ENCODE peak calls at places on chromosomes 5 and 9, in five cellular contexts. H, Z, T, V and J are unnamed samples.

GRCh38 chr5:138998521-138998920 is 123.4 kb upstream of the LRRTM2 start:
- DNase-seq in H (no peak), Z (no peak), T (no peak), V (no peak), J (no peak)

GRCh38 chr5:139251281-139251687 is 42.3 kb upstream of the MATR3 start:
- DNase-seq in Z (peak; percentile 67), V (peak; percentile 57), T (peak; percentile 58), H (no peak), J (no peak)

GRCh38 chr5:163408311-163408923 is 29.0 kb upstream of the CCNG1 start:
- DNase-seq in H (peak; percentile 76), Z (peak; percentile 69), T (peak; percentile 69), V (peak; percentile 63), J (peak; percentile 49)

GRCh38 chr5:369151-369939 is 47.8 kb downstream of the AHRR start:
- DNase-seq in H (no peak), T (peak; percentile 15), Z (peak; percentile 8), V (no peak), J (no peak)

GRCh38 chr9:132046456-132046855 is 33.2 kb downstream of the MED27 start:
- DNase-seq in V (no peak), T (no peak), H (no peak), Z (no peak), J (no peak)

GRCh38 chr9:101028346-101029299 is at the start of gene PLPPR1:
- DNase-seq in H (peak; percentile 31), T (peak; percentile 76), V (peak; percentile 78), Z (no peak), J (no peak)

GRCh38 chr9:132055756-132056155 is 23.9 kb downstream of the MED27 start:
- DNase-seq in Z (no peak), H (no peak), T (no peak), V (no peak), J (no peak)

GRCh38 chr5:120538644-120539043 is 74.5 kb downstream of the PRR16 start:
- DNase-seq in T (no peak), H (no peak), Z (no peak), V (no peak), J (no peak)

GRCh38 chr9:33132249-33132772 is 34.8 kb downstream of the B4GALT1 start:
- DNase-seq in H (no peak), V (peak; percentile 24), T (no peak), Z (no peak), J (no peak)

GRCh38 chr9:84819446-84819845 is 149.9 kb downstream of the NTRK2 start:
- DNase-seq in H (no peak), T (no peak), Z (no peak), V (no peak), J (no peak)

GRCh38 chr9:78826521-78826920 is 529.6 kb downstream of the PSAT1 start:
- DNase-seq in T (no peak), Z (no peak), V (no peak), H (no peak), J (no peak)

GRCh38 chr5:137148128-137148527 is 351.0 kb downstream of the SPOCK1 start:
- DNase-seq in V (peak; percentile 56), T (no peak), Z (no peak), H (no peak), J (no peak)

GRCh38 chr5:58751222-58751621 is 168.3 kb downstream of the RAB3C start:
- DNase-seq in Z (no peak), T (no peak), H (no peak), V (peak; percentile 82), J (no peak)

GRCh38 chr5:133931546-133931945 is 36.9 kb downstream of the C5orf15 start:
- DNase-seq in T (no peak), Z (no peak), V (no peak), H (no peak), J (no peak)

GRCh38 chr9:134321571-134321930 is 4.7 kb upstream of the RXRA start:
- DNase-seq in H (peak; percentile 29), T (no peak), Z (no peak), V (no peak), J (no peak)

GRCh38 chr5:168447748-168448147 is 38.5 kb upstream of the RARS1 start:
- DNase-seq in Z (no peak), H (peak; percentile 35), T (no peak), V (no peak), J (no peak)

GRCh38 chr5:87845734-87846133 is 422.9 kb downstream of the TMEM161B start:
- DNase-seq in V (no peak), T (no peak), Z (no peak), H (no peak), J (no peak)

GRCh38 chr5:149543361-149544198 is 7.7 kb downstream of the CSNK1A1 start:
- DNase-seq in T (no peak), Z (no peak), V (peak; percentile 58), H (no peak), J (no peak)
- H3K36me3 ChIP-seq in T (no peaks in the 10 kb centered on the region), Z (peaks cover 88% of the 10 kb centered on the region), V (peaks cover 14% of the 10 kb centered on the region), H (no peaks in the 10 kb centered on the region), J (peaks cover 19% of the 10 kb centered on the region)

GRCh38 chr9:81814794-81815464 is 113.3 kb upstream of the SPATA31D4 start:
- DNase-seq in H (no peak), Z (peak; percentile 52), T (no peak), V (peak; percentile 61), J (no peak)

GRCh38 chr9:81815781-81816180 is 112.4 kb upstream of the SPATA31D4 start:
- DNase-seq in H (no peak), Z (no peak), V (no peak), T (no peak), J (no peak)

GRCh38 chr9:81819859-81820546 is 108.2 kb upstream of the SPATA31D4 start:
- DNase-seq in H (peak; percentile 49), V (no peak), Z (no peak), T (no peak), J (no peak)

DNA sequence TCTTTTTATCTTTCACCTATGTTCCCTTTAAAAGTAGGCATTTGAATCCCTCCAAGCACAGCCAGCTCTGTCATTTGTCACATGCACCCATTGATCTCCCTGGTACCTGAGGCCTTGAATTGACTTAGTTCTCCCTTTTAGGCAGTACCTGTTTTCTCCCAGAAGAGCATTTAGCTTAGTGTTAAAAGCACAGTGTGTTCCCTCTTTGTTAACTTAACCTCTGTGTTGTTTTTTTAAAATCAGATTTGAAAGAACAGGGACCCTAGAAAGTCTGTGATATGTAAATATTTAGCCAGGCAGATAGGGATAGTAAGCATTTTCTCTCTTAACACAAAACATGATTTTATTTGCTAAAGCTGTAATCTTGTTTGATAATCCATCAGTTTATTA is 113.8 kb upstream of the SPATA31D4 start:
- DNase-seq in T (no peak), Z (no peak), H (no peak), V (no peak), J (no peak)
- H3K4me3 ChIP-seq in T (no peak overlapping the region), Z (no peak overlapping the region), H (no peak overlapping the region), V (no peak overlapping the region), J (no peak overlapping the region)

GRCh38 chr9:98080780-98081179 is 24.2 kb downstream of the NANS start:
- DNase-seq in T (no peak), V (no peak), H (no peak), Z (no peak), J (no peak)

GRCh38 chr9:98083059-98083458 is 26.5 kb downstream of the NANS start:
- DNase-seq in V (peak; percentile 16), T (no peak), Z (no peak), H (no peak), J (no peak)

GRCh38 chr9:98081477-98082219 is 25.1 kb downstream of the NANS start:
- DNase-seq in H (no peak), Z (no peak), V (peak; percentile 56), T (peak; percentile 57), J (no peak)

GRCh38 chr9:98078895-98079294 is 22.4 kb downstream of the NANS start:
- DNase-seq in T (no peak), V (no peak), Z (no peak), H (no peak), J (no peak)

DNA sequence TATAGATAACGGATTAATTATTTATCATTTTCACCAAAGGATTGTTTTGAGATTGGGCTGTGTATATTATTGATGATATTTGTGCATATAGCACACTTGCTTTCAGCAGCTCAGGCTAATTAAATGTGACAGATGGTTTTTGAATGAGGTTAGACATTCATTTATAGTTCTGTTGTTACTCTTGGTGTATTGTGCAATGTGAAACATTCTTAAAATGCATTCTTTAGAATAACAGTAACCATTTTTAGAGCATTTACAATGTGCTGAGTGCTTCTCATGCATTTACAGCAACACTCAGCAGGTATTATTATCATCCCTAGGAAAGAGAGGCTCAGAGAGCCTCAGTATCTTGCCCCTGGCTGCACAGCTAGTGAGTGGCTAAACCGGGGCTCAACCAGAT is 23.8 kb downstream of the NANS start:
- DNase-seq in Z (no peak), V (no peak), H (no peak), T (no peak), J (no peak)
- H3K36me3 ChIP-seq in Z (peaks cover 70% of the 10 kb centered on the region), V (peaks cover 5% of the 10 kb centered on the region), H (no peaks in the 10 kb centered on the region), T (peaks cover 15% of the 10 kb centered on the region), J (peaks cover 48% of the 10 kb centered on the region)

GRCh38 chr9:130662099-130662926 is 2.1 kb upstream of the PRDM12 start:
- DNase-seq in Z (no peak), H (no peak), V (no peak), T (no peak), J (no peak)

GRCh38 chr9:130661461-130662098 is 2.8 kb upstream of the PRDM12 start:
- DNase-seq in V (no peak), H (no peak), Z (no peak), T (no peak), J (no peak)

GRCh38 chr9:130663258-130664171 is 879 bp upstream of the PRDM12 start:
- DNase-seq in H (no peak), Z (no peak), T (no peak), V (no peak), J (no peak)

GRCh38 chr9:130664191-130665028 is at the start of gene PRDM12:
- DNase-seq in V (no peak), T (no peak), H (no peak), Z (no peak), J (no peak)

DNA sequence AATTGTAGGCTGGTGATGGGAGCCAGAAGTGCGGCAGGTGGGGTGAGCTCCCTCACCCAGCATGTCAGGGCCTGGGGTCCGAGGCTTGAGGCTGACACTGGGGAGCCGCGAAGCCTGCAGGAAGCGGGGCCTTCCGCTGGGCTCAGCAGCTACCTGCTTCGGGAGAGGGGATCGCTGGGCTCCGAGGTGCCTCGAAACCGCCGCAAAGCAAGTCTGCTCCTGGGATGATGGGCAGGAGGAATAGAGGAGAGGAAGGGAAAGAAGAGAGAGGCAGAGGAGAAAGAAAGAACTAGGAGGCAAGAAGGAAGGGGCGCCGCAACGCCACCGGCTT is 1.5 kb upstream of the PRDM12 start:
- DNase-seq in T (no peak), V (no peak), H (no peak), Z (no peak), J (no peak)
- H3K4me3 ChIP-seq in T (no peak overlapping the region), V (no peak overlapping the region), H (no peak overlapping the region), Z (no peak overlapping the region), J (no peak overlapping the region)